ENCODE peak calls at places on chromosomes 3 and 15, in ten cellular contexts. I, Z, N, T, K, E, D, S, L and Q are unnamed samples.

GRCh38 chr3:163476179-163476578 is 1602.1 kb downstream of the SI start:
- DNase-seq in S (peak; percentile 7), L (no peak), N (no peak), D (no peak), E (peak; percentile 2), I (no peak), T (peak; percentile 10), Z (no peak), K (no peak), Q (no peak)

GRCh38 chr3:169007145-169007544 is 656.4 kb downstream of the MECOM start:
- DNase-seq in D (no peak), Z (no peak), E (no peak), N (no peak), K (no peak), I (no peak), L (no peak), S (no peak), T (no peak), Q (no peak)

GRCh38 chr3:108477511-108478147 is 32.8 kb downstream of the MYH15 start:
- DNase-seq in E (peak; percentile 76), S (peak; percentile 41), L (no peak), Z (peak; percentile 49), N (no peak), K (peak; percentile 26), I (no peak), D (peak; percentile 36), T (peak; percentile 63), Q (peak; percentile 47)

GRCh38 chr3:179819379-179819778 is 166.5 kb downstream of the USP13 start:
- DNase-seq in K (no peak), L (no peak), E (no peak), I (no peak), T (no peak), N (no peak), D (no peak), S (no peak), Z (no peak), Q (no peak)

GRCh38 chr3:12935023-12935860 is 93.9 kb upstream of the RPL32 start:
- DNase-seq in S (no peak), N (no peak), K (no peak), I (no peak), L (no peak), E (no peak), Z (no peak), T (no peak), D (no peak), Q (no peak)

GRCh38 chr3:146598486-146598885 is 6.7 kb downstream of the PLSCR5 start:
- DNase-seq in L (no peak), K (no peak), S (no peak), I (no peak), T (peak; percentile 41), N (no peak), E (no peak), D (no peak), Z (no peak), Q (no peak)

GRCh38 chr3:40417845-40418543 is 31.0 kb downstream of the ENTPD3 start:
- DNase-seq in L (peak; percentile 10), D (no peak), S (peak; percentile 81), I (no peak), T (peak; percentile 99), N (no peak), E (no peak), Z (no peak), K (no peak), Q (no peak)

GRCh38 chr15:75061272-75061671 is 37.9 kb downstream of the PPCDC start:
- DNase-seq in T (no peak), Z (peak; percentile 50), N (no peak), S (no peak), D (peak; percentile 59), L (no peak), E (peak; percentile 72), K (no peak), I (no peak), Q (no peak)

GRCh38 chr3:42655980-42656679 is 2.6 kb downstream of the ZBTB47 start:
- DNase-seq in I (no peak), T (peak; percentile 56), E (peak; percentile 55), K (peak; percentile 58), N (no peak), D (no peak), S (peak; percentile 31), Z (no peak), L (no peak), Q (no peak)

GRCh38 chr3:183317886-183318845 is 65.1 kb downstream of the B3GNT5 start:
- DNase-seq in I (no peak), L (no peak), S (no peak), T (peak; percentile 60), K (no peak), E (peak; percentile 65), Z (no peak), D (no peak), N (no peak), Q (no peak)

GRCh38 chr15:81293728-81294500 is 30.0 kb downstream of the STARD5 start:
- DNase-seq in E (no peak), Z (peak; percentile 58), K (no peak), T (no peak), D (peak; percentile 75), S (no peak), N (peak; percentile 72), I (no peak), L (no peak), Q (no peak)

GRCh38 chr3:19934098-19934566 is at the start of gene EFHB:
- DNase-seq in K (no peak), S (peak; percentile 9), E (peak; percentile 27), N (peak; percentile 71), D (no peak), Z (no peak), I (peak; percentile 62), L (no peak), T (peak; percentile 78), Q (no peak)

GRCh38 chr3:158920375-158920774 is 118.5 kb downstream of the MFSD1 start:
- DNase-seq in L (no peak), E (peak; percentile 7), K (no peak), I (no peak), Z (no peak), N (no peak), D (no peak), T (peak; percentile 47), S (no peak), Q (no peak)

GRCh38 chr3:126109146-126109859 is 25.4 kb upstream of the SLC41A3 start:
- DNase-seq in T (no peak), I (no peak), D (no peak), K (no peak), Z (no peak), S (no peak), E (no peak), N (no peak), L (no peak), Q (no peak)

GRCh38 chr3:121424549-121424948 is 121.2 kb downstream of the POLQ start:
- DNase-seq in T (no peak), Z (no peak), S (no peak), D (no peak), I (no peak), E (no peak), L (no peak), N (no peak), K (no peak), Q (no peak)

GRCh38 chr15:81156324-81156723 is 22.3 kb downstream of the CFAP161 start:
- DNase-seq in Z (no peak), E (no peak), S (no peak), D (no peak), T (no peak), I (no peak), N (no peak), K (no peak), L (no peak), Q (no peak)

GRCh38 chr3:173007079-173007723 is 133.8 kb downstream of the SPATA16 start:
- DNase-seq in Z (no peak), D (no peak), E (no peak), L (no peak), S (no peak), I (no peak), T (no peak), K (no peak), N (no peak), Q (no peak)

GRCh38 chr3:151811474-151811873 is 2.4 kb upstream of the AADAC start:
- DNase-seq in T (no peak), S (no peak), D (no peak), I (no peak), E (no peak), K (no peak), N (no peak), Z (no peak), L (no peak), Q (no peak)
- TF ChIP-seq CTCF in T (no peak), S (no peak), D (no peak), I (no peak), E (no peak), K (no peak), N (no peak), Z (no peak), L (no peak), Q (no peak)

GRCh38 chr15:62060116-62060895 is at the start of gene VPS13C:
- DNase-seq in T (peak; percentile 79), S (peak; percentile 89), D (peak; percentile 94), L (peak; percentile 70), Z (peak; percentile 94), K (peak; percentile 94), N (peak; percentile 95), E (peak; percentile 92), I (peak; percentile 92), Q (peak; percentile 75)
- TF ChIP-seq CTCF in T (peak; percentile 89), S (peak; percentile 96), D (peak; percentile 76), L (peak; percentile 62), Z (peak; percentile 77), K (peak; percentile 77), N (peak; percentile 87), E (peak; percentile 81), I (peak; percentile 96), Q (peak; percentile 75)

DNA sequence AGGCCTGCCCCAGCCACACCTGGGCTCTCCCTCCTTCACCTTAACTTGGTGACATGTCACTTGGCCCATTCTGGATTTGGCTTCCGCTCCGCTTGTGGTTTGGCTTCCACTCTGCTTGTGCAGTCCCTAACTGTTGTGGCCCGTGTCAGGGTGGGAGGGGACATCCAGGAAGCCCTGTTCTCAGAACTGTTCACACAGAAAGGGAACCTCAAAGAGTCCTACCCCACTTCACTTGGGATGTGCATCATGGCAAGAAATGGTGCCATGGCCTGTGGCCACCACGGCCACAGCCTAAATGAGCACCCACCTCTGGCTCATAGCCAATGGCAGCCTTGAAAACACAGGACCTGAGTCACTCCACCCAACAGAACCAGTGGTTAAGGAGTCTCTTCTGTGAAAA is 63.4 kb downstream of the CYP19A1 start:
- DNase-seq in D (no peak), T (no peak), E (no peak), I (no peak), S (no peak), Z (no peak), L (no peak), K (no peak), N (no peak), Q (no peak)
- TF ChIP-seq CTCF in D (no peak), T (no peak), E (no peak), I (no peak), S (no peak), Z (no peak), L (no peak), K (no peak), N (no peak), Q (no peak)

GRCh38 chr15:61364871-61365270 is 135.8 kb upstream of the RORA start:
- DNase-seq in Z (no peak), I (no peak), E (no peak), T (no peak), S (no peak), K (no peak), L (no peak), N (no peak), D (no peak), Q (no peak)

DNA sequence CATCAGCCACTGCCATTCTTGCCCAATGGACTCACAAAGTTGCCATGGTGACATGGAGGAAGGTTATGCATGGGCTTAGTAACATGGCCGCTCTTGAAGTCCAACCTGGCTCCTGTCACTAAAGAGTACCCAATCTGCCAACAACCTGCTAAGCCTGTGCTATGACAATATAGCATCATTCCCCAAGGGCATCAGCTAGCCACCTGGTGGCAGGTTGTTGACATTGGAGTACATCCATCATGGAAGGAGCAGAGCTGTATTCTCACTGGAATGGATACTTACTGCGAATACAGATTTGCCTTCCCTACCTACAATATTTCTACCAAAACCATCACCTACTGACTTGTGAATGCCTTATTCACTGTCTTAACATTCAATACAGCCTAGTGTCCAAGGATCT is 138.9 kb upstream of the RORA start:
- DNase-seq in E (no peak), L (no peak), K (no peak), Z (no peak), S (no peak), I (no peak), D (no peak), N (no peak), T (no peak), Q (no peak)
- TF ChIP-seq CTCF in E (no peak), L (no peak), K (no peak), Z (no peak), S (no peak), I (peak; percentile 23), D (no peak), N (no peak), T (no peak), Q (no peak)